ENCODE peak calls at places on chromosomes 13 and 19, in five cellular contexts. One of them, this sample, is unnamed. For H3K4me1, the result is how much of the 10 kb centered on the place peaks cover.

GRCh38 chr13:40665061-40665753 is 1.2 kb downstream of the FOXO1 start:
- DNase-seq in neuronal stem cell: peak
- DNase-seq in naive thymus-derived CD4-positive, alpha-beta T cell: peak
- DNase-seq in heart left ventricle: peak
- DNase-seq in uterus: peak
- DNase-seq in this sample: peak

GRCh38 chr19:3565177-3565576 is 7.6 kb upstream of the HMG20B start:
- DNase-seq in heart left ventricle: no peak
- DNase-seq in neuronal stem cell: no peak
- DNase-seq in uterus: no peak
- DNase-seq in naive thymus-derived CD4-positive, alpha-beta T cell: no peak
- DNase-seq in this sample: no peak

GRCh38 chr13:37173214-37173613 is 67.8 kb upstream of the CSNK1A1L start:
- DNase-seq in neuronal stem cell: no peak
- DNase-seq in naive thymus-derived CD4-positive, alpha-beta T cell: no peak
- DNase-seq in heart left ventricle: no peak
- DNase-seq in uterus: no peak
- DNase-seq in this sample: no peak

GRCh38 chr13:101626925-101627555 is 174.6 kb downstream of the ITGBL1 start:
- DNase-seq in heart left ventricle: no peak
- DNase-seq in neuronal stem cell: no peak
- DNase-seq in naive thymus-derived CD4-positive, alpha-beta T cell: peak
- DNase-seq in uterus: no peak
- DNase-seq in this sample: no peak

GRCh38 chr19:12194827-12195500 is 32.1 kb downstream of the ZNF136 start:
- DNase-seq in naive thymus-derived CD4-positive, alpha-beta T cell: peak
- DNase-seq in neuronal stem cell: peak
- DNase-seq in uterus: peak
- DNase-seq in heart left ventricle: peak
- DNase-seq in this sample: no peak

GRCh38 chr13:71218960-71219359 is 648.0 kb downstream of the DACH1 start:
- DNase-seq in uterus: no peak
- DNase-seq in naive thymus-derived CD4-positive, alpha-beta T cell: no peak
- DNase-seq in heart left ventricle: no peak
- DNase-seq in neuronal stem cell: peak
- DNase-seq in this sample: peak

GRCh38 chr19:33192010-33192409 is 2.1 kb upstream of the LRP3 start:
- DNase-seq in uterus: no peak
- DNase-seq in neuronal stem cell: no peak
- DNase-seq in naive thymus-derived CD4-positive, alpha-beta T cell: no peak
- DNase-seq in heart left ventricle: no peak
- DNase-seq in this sample: no peak

GRCh38 chr19:29618434-29618833 is 12.4 kb downstream of the POP4 start:
- DNase-seq in neuronal stem cell: no peak
- DNase-seq in heart left ventricle: no peak
- DNase-seq in naive thymus-derived CD4-positive, alpha-beta T cell: no peak
- DNase-seq in uterus: no peak
- DNase-seq in this sample: no peak

GRCh38 chr13:37475966-37476365 is 122.6 kb downstream of the POSTN start:
- DNase-seq in naive thymus-derived CD4-positive, alpha-beta T cell: no peak
- DNase-seq in uterus: no peak
- DNase-seq in heart left ventricle: no peak
- DNase-seq in neuronal stem cell: no peak
- DNase-seq in this sample: no peak

GRCh38 chr13:33006646-33007045 is 9.6 kb upstream of the KL start:
- DNase-seq in uterus: no peak
- DNase-seq in naive thymus-derived CD4-positive, alpha-beta T cell: no peak
- DNase-seq in neuronal stem cell: peak
- DNase-seq in heart left ventricle: no peak
- DNase-seq in this sample: no peak

GRCh38 chr19:56112313-56112709 is 8.8 kb downstream of the ZNF787 start:
- DNase-seq in heart left ventricle: no peak
- DNase-seq in uterus: no peak
- DNase-seq in naive thymus-derived CD4-positive, alpha-beta T cell: no peak
- DNase-seq in neuronal stem cell: no peak
- DNase-seq in this sample: no peak

GRCh38 chr19:56114051-56114694 is 6.9 kb downstream of the ZNF787 start:
- DNase-seq in heart left ventricle: no peak
- DNase-seq in naive thymus-derived CD4-positive, alpha-beta T cell: no peak
- DNase-seq in neuronal stem cell: no peak
- DNase-seq in uterus: no peak
- DNase-seq in this sample: no peak

GRCh38 chr19:56114711-56115110 is 6.4 kb downstream of the ZNF787 start:
- DNase-seq in naive thymus-derived CD4-positive, alpha-beta T cell: no peak
- DNase-seq in uterus: no peak
- DNase-seq in heart left ventricle: no peak
- DNase-seq in neuronal stem cell: no peak
- DNase-seq in this sample: no peak

GRCh38 chr19:56111601-56112312 is 9.3 kb downstream of the ZNF787 start:
- DNase-seq in neuronal stem cell: no peak
- DNase-seq in naive thymus-derived CD4-positive, alpha-beta T cell: peak
- DNase-seq in heart left ventricle: no peak
- DNase-seq in uterus: no peak
- DNase-seq in this sample: no peak

DNA sequence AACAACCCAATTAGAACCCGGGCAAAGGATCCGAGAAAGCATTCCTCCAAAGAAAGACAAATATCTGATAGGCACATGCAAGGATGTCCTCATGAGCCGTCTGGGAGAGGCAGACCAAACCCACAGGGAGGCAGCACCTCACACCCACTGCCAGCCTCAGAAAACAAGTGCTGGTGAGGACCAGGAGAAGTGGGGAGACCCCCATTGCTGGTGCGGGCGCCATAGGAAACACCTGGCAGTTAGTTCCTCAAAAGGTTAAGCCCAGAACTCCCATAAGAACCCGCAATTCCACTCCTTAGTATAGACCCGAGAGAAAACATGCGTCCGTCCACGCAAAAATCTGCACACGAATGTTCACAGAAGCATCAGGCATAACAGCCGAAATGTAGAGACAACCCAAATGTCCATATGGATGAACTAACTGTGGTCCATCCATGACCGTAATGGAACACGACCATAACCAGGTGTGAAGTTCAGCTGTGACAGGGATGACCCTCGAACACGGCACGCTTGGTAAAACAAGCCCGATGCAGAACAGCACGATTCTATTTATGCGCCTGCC is 7.9 kb downstream of the ZNF787 start:
- DNase-seq in naive thymus-derived CD4-positive, alpha-beta T cell: no peak
- DNase-seq in uterus: no peak
- DNase-seq in heart left ventricle: no peak
- DNase-seq in neuronal stem cell: no peak
- DNase-seq in this sample: no peak
- H3K4me1 ChIP-seq in naive thymus-derived CD4-positive, alpha-beta T cell: under half
- H3K4me1 ChIP-seq in uterus: under half
- H3K4me1 ChIP-seq in heart left ventricle: half or more
- H3K4me1 ChIP-seq in neuronal stem cell: under half
- H3K4me1 ChIP-seq in this sample: under half

GRCh38 chr19:28501979-28502378 is 711.0 kb downstream of the UQCRFS1 start:
- DNase-seq in uterus: no peak
- DNase-seq in neuronal stem cell: no peak
- DNase-seq in naive thymus-derived CD4-positive, alpha-beta T cell: no peak
- DNase-seq in heart left ventricle: no peak
- DNase-seq in this sample: no peak

GRCh38 chr19:28497887-28498286 is 715.1 kb downstream of the UQCRFS1 start:
- DNase-seq in heart left ventricle: no peak
- DNase-seq in neuronal stem cell: no peak
- DNase-seq in uterus: no peak
- DNase-seq in naive thymus-derived CD4-positive, alpha-beta T cell: no peak
- DNase-seq in this sample: no peak

GRCh38 chr19:28498404-28498976 is 714.5 kb downstream of the UQCRFS1 start:
- DNase-seq in naive thymus-derived CD4-positive, alpha-beta T cell: no peak
- DNase-seq in uterus: no peak
- DNase-seq in neuronal stem cell: no peak
- DNase-seq in heart left ventricle: no peak
- DNase-seq in this sample: no peak

GRCh38 chr19:28500982-28501633 is 711.8 kb downstream of the UQCRFS1 start:
- DNase-seq in uterus: no peak
- DNase-seq in neuronal stem cell: no peak
- DNase-seq in naive thymus-derived CD4-positive, alpha-beta T cell: no peak
- DNase-seq in heart left ventricle: no peak
- DNase-seq in this sample: no peak

GRCh38 chr19:28500319-28500718 is 712.6 kb downstream of the UQCRFS1 start:
- DNase-seq in uterus: no peak
- DNase-seq in heart left ventricle: no peak
- DNase-seq in neuronal stem cell: no peak
- DNase-seq in naive thymus-derived CD4-positive, alpha-beta T cell: no peak
- DNase-seq in this sample: no peak
- H3K4me1 ChIP-seq in uterus: under half
- H3K4me1 ChIP-seq in heart left ventricle: under half
- H3K4me1 ChIP-seq in neuronal stem cell: under half
- H3K4me1 ChIP-seq in naive thymus-derived CD4-positive, alpha-beta T cell: under half
- H3K4me1 ChIP-seq in this sample: under half

GRCh38 chr19:16078311-16078758 is 2.0 kb downstream of the TPM4 start:
- DNase-seq in neuronal stem cell: peak
- DNase-seq in naive thymus-derived CD4-positive, alpha-beta T cell: peak
- DNase-seq in heart left ventricle: peak
- DNase-seq in uterus: peak
- DNase-seq in this sample: no peak

GRCh38 chr19:16075430-16076153 is 703 bp upstream of the TPM4 start:
- DNase-seq in neuronal stem cell: no peak
- DNase-seq in heart left ventricle: no peak
- DNase-seq in naive thymus-derived CD4-positive, alpha-beta T cell: no peak
- DNase-seq in uterus: no peak
- DNase-seq in this sample: no peak

GRCh38 chr19:16076154-16076957 is at the start of gene TPM4:
- DNase-seq in neuronal stem cell: peak
- DNase-seq in heart left ventricle: peak
- DNase-seq in naive thymus-derived CD4-positive, alpha-beta T cell: peak
- DNase-seq in uterus: peak
- DNase-seq in this sample: peak

GRCh38 chr19:16078759-16079707 is 2.7 kb downstream of the TPM4 start:
- DNase-seq in heart left ventricle: peak
- DNase-seq in uterus: peak
- DNase-seq in neuronal stem cell: no peak
- DNase-seq in naive thymus-derived CD4-positive, alpha-beta T cell: peak
- DNase-seq in this sample: no peak

GRCh38 chr19:16076958-16077611 is 790 bp downstream of the TPM4 start:
- DNase-seq in heart left ventricle: peak
- DNase-seq in neuronal stem cell: no peak
- DNase-seq in naive thymus-derived CD4-positive, alpha-beta T cell: no peak
- DNase-seq in uterus: peak
- DNase-seq in this sample: no peak
- H3K4me1 ChIP-seq in heart left ventricle: under half
- H3K4me1 ChIP-seq in neuronal stem cell: under half
- H3K4me1 ChIP-seq in naive thymus-derived CD4-positive, alpha-beta T cell: half or more
- H3K4me1 ChIP-seq in uterus: under half
- H3K4me1 ChIP-seq in this sample: under half

DNA sequence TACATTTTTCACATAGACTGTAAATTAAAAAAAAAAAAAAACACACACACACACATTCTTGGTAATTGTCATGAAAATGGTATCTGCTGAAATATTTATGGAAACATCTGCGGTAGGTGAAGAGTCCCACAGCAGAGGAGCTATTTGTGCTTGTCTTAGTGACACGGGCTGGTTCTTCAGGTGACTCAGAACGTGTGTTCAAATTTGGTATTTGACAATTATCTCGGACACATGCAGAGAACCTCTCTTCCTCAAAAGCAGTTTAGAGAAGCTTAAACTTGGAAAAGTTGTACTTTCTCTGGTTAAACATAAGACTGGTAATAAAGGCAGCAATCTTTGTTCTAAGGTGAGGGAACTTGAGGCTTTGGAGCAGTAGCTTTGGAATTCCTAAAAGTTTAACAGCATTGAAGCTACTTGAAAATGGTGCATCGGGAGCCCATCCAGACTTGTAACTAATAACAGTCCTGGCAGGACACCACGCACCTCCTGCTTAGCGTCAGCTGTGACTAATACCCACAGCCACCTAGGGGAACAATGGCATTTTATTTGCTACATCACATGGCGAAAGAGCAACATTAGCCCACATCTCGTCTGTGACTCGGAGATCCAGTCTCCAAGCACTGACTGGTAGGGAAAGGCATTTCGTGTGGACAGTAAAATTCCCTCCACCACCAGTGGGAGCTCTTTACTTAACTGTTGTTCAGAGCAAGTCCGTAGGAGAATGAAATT is 1505.1 kb upstream of the SLC10A2 start:
- DNase-seq in uterus: peak
- DNase-seq in naive thymus-derived CD4-positive, alpha-beta T cell: no peak
- DNase-seq in neuronal stem cell: peak
- DNase-seq in heart left ventricle: peak
- DNase-seq in this sample: peak
- H3K4me1 ChIP-seq in uterus: under half
- H3K4me1 ChIP-seq in naive thymus-derived CD4-positive, alpha-beta T cell: under half
- H3K4me1 ChIP-seq in neuronal stem cell: under half
- H3K4me1 ChIP-seq in heart left ventricle: under half
- H3K4me1 ChIP-seq in this sample: under half

DNA sequence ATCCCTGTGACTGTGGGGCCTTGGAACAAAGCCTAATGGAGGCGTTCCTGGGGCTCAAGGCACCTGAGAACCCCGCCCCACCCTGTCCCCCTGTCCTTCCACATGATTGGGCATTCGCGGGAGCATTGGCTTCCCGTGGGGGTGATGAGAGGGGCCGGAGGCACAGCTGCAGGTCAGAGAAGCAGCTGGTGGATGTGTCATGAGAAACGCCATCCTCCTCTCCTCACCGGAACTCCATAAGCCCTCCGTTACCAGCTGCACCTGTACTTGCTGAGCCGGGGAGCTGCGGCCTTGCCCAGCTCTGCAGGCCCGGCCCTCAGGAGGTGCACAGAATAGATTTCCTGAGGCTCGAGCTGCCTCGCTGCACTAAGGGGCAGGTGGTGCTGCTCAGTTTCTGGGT is 42.0 kb downstream of the CAPN12 start:
- DNase-seq in neuronal stem cell: no peak
- DNase-seq in naive thymus-derived CD4-positive, alpha-beta T cell: no peak
- DNase-seq in uterus: no peak
- DNase-seq in heart left ventricle: no peak
- DNase-seq in this sample: no peak
- H3K4me1 ChIP-seq in neuronal stem cell: under half
- H3K4me1 ChIP-seq in naive thymus-derived CD4-positive, alpha-beta T cell: under half
- H3K4me1 ChIP-seq in uterus: under half
- H3K4me1 ChIP-seq in heart left ventricle: half or more
- H3K4me1 ChIP-seq in this sample: half or more

GRCh38 chr19:11179716-11180297 is 17.5 kb downstream of the KANK2 start:
- DNase-seq in uterus: no peak
- DNase-seq in neuronal stem cell: no peak
- DNase-seq in heart left ventricle: no peak
- DNase-seq in naive thymus-derived CD4-positive, alpha-beta T cell: no peak
- DNase-seq in this sample: no peak

GRCh38 chr19:11181488-11181887 is 15.9 kb downstream of the KANK2 start:
- DNase-seq in neuronal stem cell: no peak
- DNase-seq in naive thymus-derived CD4-positive, alpha-beta T cell: no peak
- DNase-seq in uterus: no peak
- DNase-seq in heart left ventricle: no peak
- DNase-seq in this sample: no peak

GRCh38 chr19:11182994-11183393 is 14.4 kb downstream of the KANK2 start:
- DNase-seq in neuronal stem cell: no peak
- DNase-seq in naive thymus-derived CD4-positive, alpha-beta T cell: no peak
- DNase-seq in heart left ventricle: no peak
- DNase-seq in uterus: no peak
- DNase-seq in this sample: no peak

GRCh38 chr19:11177592-11177991 is 19.8 kb downstream of the KANK2 start:
- DNase-seq in heart left ventricle: no peak
- DNase-seq in neuronal stem cell: no peak
- DNase-seq in uterus: no peak
- DNase-seq in naive thymus-derived CD4-positive, alpha-beta T cell: no peak
- DNase-seq in this sample: no peak

GRCh38 chr19:11180346-11180745 is 17.0 kb downstream of the KANK2 start:
- DNase-seq in neuronal stem cell: no peak
- DNase-seq in heart left ventricle: no peak
- DNase-seq in naive thymus-derived CD4-positive, alpha-beta T cell: no peak
- DNase-seq in uterus: no peak
- DNase-seq in this sample: no peak
- H3K4me1 ChIP-seq in neuronal stem cell: under half
- H3K4me1 ChIP-seq in heart left ventricle: under half
- H3K4me1 ChIP-seq in naive thymus-derived CD4-positive, alpha-beta T cell: under half
- H3K4me1 ChIP-seq in uterus: under half
- H3K4me1 ChIP-seq in this sample: under half

GRCh38 chr13:44312131-44312530 is 61.5 kb upstream of the SERP2 start:
- DNase-seq in naive thymus-derived CD4-positive, alpha-beta T cell: no peak
- DNase-seq in uterus: no peak
- DNase-seq in neuronal stem cell: no peak
- DNase-seq in heart left ventricle: no peak
- DNase-seq in this sample: no peak
- H3K4me1 ChIP-seq in naive thymus-derived CD4-positive, alpha-beta T cell: under half
- H3K4me1 ChIP-seq in uterus: under half
- H3K4me1 ChIP-seq in neuronal stem cell: under half
- H3K4me1 ChIP-seq in heart left ventricle: under half
- H3K4me1 ChIP-seq in this sample: under half